ENCODE peak calls at places on chromosomes 4 and X, in seven cellular contexts. N is pancreas; C is hepatocyte; M is heart left ventricle; Y is CD4-positive, alpha-beta memory T cell; F is suprapubic skin; T is left ventricle myocardium inferior. B is an unnamed sample.

GRCh38 chr4:125787707-125788106 is 473.0 kb downstream of the FAT4 start:
- DNase-seq in N (no peak), C (no peak), M (no peak), Y (no peak), F (no peak), T (no peak), B (no peak)

GRCh38 chr4:161714022-161714751 is 449.6 kb downstream of the FSTL5 start:
- DNase-seq in N (no peak), C (no peak), M (no peak), Y (no peak), F (no peak), T (no peak), B (no peak)

GRCh38 chr4:26590639-26591038 is 6.8 kb downstream of the TBC1D19 start:
- DNase-seq in N (no peak), C (no peak), M (no peak), Y (no peak), F (no peak), T (no peak), B (no peak)

GRCh38 chr4:45347056-45347455 is 620.7 kb upstream of the GNPDA2 start:
- DNase-seq in N (no peak), C (no peak), M (no peak), Y (no peak), F (no peak), T (no peak), B (no peak)

GRCh38 chrX:78315745-78316144 is 11.7 kb downstream of the CYSLTR1 start:
- DNase-seq in N (no peak), C (no peak), M (no peak), Y (no peak), F (no peak), T (no peak), B (no peak)

GRCh38 chr4:5865896-5866599 is 26.8 kb downstream of the CRMP1 start:
- DNase-seq in N (no peak), C (no peak), M (no peak), Y (no peak), F (no peak), T (no peak), B (no peak)

GRCh38 chr4:176150283-176150682 is 45.1 kb downstream of the SPATA4 start:
- DNase-seq in N (no peak), C (peak; percentile 10), M (no peak), Y (no peak), F (no peak), T (no peak), B (no peak)

GRCh38 chrX:132267392-132267791 is 48.1 kb upstream of the RAP2C start:
- DNase-seq in N (no peak), C (no peak), M (no peak), Y (no peak), F (no peak), T (no peak), B (no peak)

GRCh38 chr4:117623321-117623720 is 411.0 kb upstream of the NDST3 start:
- DNase-seq in N (no peak), C (no peak), M (no peak), Y (no peak), F (no peak), T (no peak), B (no peak)

GRCh38 chr4:181757921-181758320 is 485.3 kb upstream of the TENM3 start:
- DNase-seq in N (no peak), C (no peak), M (no peak), Y (no peak), F (no peak), T (no peak), B (no peak)

DNA sequence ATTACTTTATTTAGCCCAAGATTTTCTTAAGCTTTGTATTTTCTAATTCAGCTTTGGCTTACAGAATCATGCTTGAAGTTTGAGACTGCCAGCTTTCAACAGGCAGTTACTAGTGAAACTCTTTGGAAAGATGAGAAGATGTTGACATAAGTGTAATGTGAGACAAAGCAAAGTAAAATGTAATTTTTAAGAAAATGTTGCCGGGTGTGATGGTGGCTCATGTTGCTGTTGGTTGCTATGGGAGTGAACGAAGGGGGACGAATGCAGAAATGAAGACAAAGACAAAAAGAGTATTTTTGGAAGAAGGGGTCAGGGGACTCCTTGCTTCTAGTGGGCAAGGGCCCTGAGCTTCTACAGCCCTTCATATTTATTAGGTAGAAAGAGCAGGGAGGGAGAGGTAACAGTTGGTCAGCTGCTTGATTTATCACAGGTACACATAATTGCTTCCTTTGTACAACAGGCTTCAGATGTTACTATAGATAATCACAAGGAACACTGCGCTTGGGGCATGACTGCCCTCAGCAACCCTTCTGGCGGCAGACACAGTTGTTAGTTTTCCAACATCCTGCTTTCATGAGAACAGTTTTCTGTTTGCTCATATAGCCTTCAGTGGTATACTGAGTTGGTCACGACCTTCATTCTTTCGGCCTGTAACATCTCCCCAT is 11.9 kb upstream of the UGDH start:
- DNase-seq in N (no peak), C (no peak), M (no peak), Y (no peak), F (no peak), T (no peak), B (no peak)
- H3K4me1 ChIP-seq in N (peaks cover 16% of the 10 kb centered on the region), C (peaks cover 13% of the 10 kb centered on the region), M (no peaks in the 10 kb centered on the region), Y (no peaks in the 10 kb centered on the region), F (peaks cover 3% of the 10 kb centered on the region), T (no peaks in the 10 kb centered on the region), B (no peaks in the 10 kb centered on the region)

DNA sequence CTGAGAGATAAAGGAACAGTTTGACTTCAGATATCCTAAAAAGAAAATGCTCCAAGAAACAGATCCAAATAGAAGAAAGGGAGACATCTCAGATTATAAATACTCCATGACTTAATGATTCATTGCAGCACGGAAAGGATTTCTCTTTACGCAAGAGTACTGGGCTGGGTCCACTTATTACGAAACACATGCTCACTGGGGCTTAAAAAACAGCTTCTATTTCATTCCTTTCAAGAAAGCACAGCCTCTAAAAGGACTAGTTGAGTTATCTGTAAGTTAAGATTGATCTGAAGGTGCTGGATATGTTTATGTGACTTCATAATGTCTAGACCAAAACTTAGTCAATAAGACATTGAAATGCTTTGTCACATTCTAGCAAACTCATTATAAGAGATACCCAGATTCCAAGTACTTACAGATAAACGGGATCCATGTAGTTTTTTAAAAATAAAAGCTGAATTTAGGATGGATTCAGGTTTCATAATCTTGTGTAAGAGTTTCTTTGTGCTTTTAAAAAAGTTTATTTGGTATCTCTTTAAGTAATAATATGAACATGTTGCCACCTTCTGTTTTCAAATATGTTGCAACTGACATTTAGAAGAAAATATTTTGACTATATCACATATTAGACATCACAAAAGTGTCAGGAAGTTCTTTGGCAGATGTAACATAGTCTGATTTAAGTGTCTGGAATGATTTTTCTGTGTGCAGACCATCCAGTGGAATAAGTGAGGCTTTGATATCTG is 109.5 kb upstream of the MYOZ2 start:
- DNase-seq in N (no peak), C (peak; percentile 70), M (no peak), Y (no peak), F (no peak), T (no peak), B (no peak)
- H3K4me1 ChIP-seq in N (peaks cover 7% of the 10 kb centered on the region), C (peaks cover 8% of the 10 kb centered on the region), M (peaks cover 34% of the 10 kb centered on the region), Y (no peaks in the 10 kb centered on the region), F (peaks cover 27% of the 10 kb centered on the region), T (peaks cover 75% of the 10 kb centered on the region), B (peaks cover 13% of the 10 kb centered on the region)

DNA sequence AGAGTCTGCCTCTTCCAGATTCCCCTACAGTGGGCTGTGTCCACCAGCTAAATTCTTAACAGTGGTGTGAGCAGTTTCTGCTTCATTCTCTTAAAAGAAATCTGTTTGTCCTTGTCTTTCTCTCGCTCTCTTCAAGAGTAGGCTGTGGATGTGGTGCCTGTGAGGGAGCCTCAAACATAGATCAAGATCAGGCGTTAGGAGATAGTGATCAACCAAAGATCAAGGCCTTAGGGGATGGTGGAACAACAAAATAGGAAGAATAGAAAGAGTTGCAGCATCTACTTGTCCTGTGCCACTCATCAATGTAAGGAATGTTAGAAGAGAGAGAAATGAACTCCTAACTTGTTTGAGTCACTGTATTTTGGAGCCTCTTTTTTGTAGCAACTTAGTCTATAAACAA is 144.2 kb downstream of the AASDH start:
- DNase-seq in N (no peak), C (no peak), M (no peak), Y (no peak), F (no peak), T (no peak), B (no peak)
- H3K4me1 ChIP-seq in N (peaks cover 6% of the 10 kb centered on the region), C (peaks cover 36% of the 10 kb centered on the region), M (no peaks in the 10 kb centered on the region), Y (no peaks in the 10 kb centered on the region), F (no peaks in the 10 kb centered on the region), T (no peaks in the 10 kb centered on the region), B (no peaks in the 10 kb centered on the region)

DNA sequence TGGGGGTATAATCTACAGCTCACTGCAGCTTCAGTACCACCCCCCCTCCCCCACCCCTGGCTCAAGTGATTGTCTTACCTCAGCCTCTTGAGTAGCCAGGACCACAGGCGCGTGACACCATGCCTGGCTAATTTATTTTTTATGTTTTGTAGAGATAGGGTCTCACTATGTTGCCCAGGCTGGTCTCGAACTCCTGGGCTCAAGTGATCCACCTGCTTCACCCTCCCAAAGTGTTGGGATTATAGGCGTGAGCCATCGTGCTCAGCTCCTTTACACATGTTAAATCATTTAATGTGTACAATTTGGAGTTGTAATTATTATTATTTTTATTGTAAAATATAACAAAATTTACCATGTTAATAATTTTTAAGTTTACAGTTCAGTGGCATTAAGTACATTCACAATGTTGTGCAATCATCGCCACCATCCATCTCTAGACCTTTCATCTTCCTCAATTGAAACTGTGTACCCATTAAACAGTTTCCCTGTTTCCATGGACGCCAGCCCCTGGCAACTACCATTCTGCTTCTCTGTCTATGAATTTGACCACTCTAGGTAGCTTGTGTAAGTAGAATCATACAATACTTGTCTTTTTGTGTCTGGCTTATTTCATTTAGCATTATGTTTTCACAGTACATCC is 6.1 kb downstream of the SLAIN2 start:
- DNase-seq in N (no peak), C (no peak), M (no peak), Y (no peak), F (no peak), T (no peak), B (no peak)
- H3K4me1 ChIP-seq in N (peaks cover 51% of the 10 kb centered on the region), C (peaks cover 20% of the 10 kb centered on the region), M (peaks cover 72% of the 10 kb centered on the region), Y (peaks cover 88% of the 10 kb centered on the region), F (peaks cover 63% of the 10 kb centered on the region), T (peaks cover 87% of the 10 kb centered on the region), B (peaks cover 73% of the 10 kb centered on the region)

GRCh38 chr4:73606465-73606974 is 13.7 kb downstream of the RASSF6 start:
- DNase-seq in N (no peak), C (peak; percentile 23), M (no peak), Y (no peak), F (no peak), T (no peak), B (no peak)

GRCh38 chr4:73603307-73603710 is 16.9 kb downstream of the RASSF6 start:
- DNase-seq in N (peak; percentile 51), C (peak; percentile 76), M (no peak), Y (no peak), F (no peak), T (no peak), B (no peak)

GRCh38 chr4:73607375-73608026 is 12.7 kb downstream of the RASSF6 start:
- DNase-seq in N (no peak), C (peak; percentile 34), M (no peak), Y (no peak), F (no peak), T (no peak), B (no peak)

GRCh38 chr4:73600917-73601316 is 19.3 kb downstream of the RASSF6 start:
- DNase-seq in N (no peak), C (peak; percentile 6), M (no peak), Y (no peak), F (no peak), T (no peak), B (no peak)

GRCh38 chr4:73603854-73604584 is 16.2 kb downstream of the RASSF6 start:
- DNase-seq in N (no peak), C (no peak), M (no peak), Y (no peak), F (no peak), T (no peak), B (no peak)
- H3K4me1 ChIP-seq in N (peaks cover 73% of the 10 kb centered on the region), C (peaks cover 46% of the 10 kb centered on the region), M (no peaks in the 10 kb centered on the region), Y (peaks cover 17% of the 10 kb centered on the region), F (peaks cover under 1% of the 10 kb centered on the region), T (no peaks in the 10 kb centered on the region), B (no peaks in the 10 kb centered on the region)